ENCODE peak calls at places on chromosomes 1 and 21, in nine cellular contexts. O, V, Z, S, F, A, P, E and W are unnamed samples.

GRCh38 chr1:157959750-157960149 is 33.7 kb upstream of the KIRREL1 start:
- DNase-seq in O (no peak), V (no peak), Z (no peak), S (no peak), F (no peak), A (no peak), P (no peak), E (no peak), W (no peak)

GRCh38 chr1:53902235-53902920 is 8.4 kb downstream of the DIO1 start:
- DNase-seq in O (no peak), V (no peak), Z (no peak), S (no peak), F (no peak), A (no peak), P (peak; percentile 28), E (no peak), W (no peak)

GRCh38 chr1:17637055-17637454 is 97.6 kb downstream of the ARHGEF10L start:
- DNase-seq in O (no peak), V (no peak), Z (no peak), S (no peak), F (no peak), A (no peak), P (no peak), E (no peak), W (no peak)

GRCh38 chr1:33267468-33268205 is 11.3 kb downstream of the ZNF362 start:
- DNase-seq in O (no peak), V (no peak), Z (no peak), S (no peak), F (no peak), A (no peak), P (no peak), E (no peak), W (no peak)

GRCh38 chr1:26155370-26156284 is 3.3 kb upstream of the FAM110D start:
- DNase-seq in O (no peak), V (no peak), Z (no peak), S (no peak), F (no peak), A (no peak), P (no peak), E (no peak), W (no peak)

GRCh38 chr1:4564083-4564482 is 90.3 kb upstream of the AJAP1 start:
- DNase-seq in O (no peak), V (no peak), Z (no peak), S (no peak), F (no peak), A (no peak), P (no peak), E (no peak), W (no peak)

GRCh38 chr21:36606292-36606982 is 92.5 kb upstream of the SIM2 start:
- DNase-seq in O (no peak), V (no peak), Z (no peak), S (no peak), F (no peak), A (no peak), P (no peak), E (no peak), W (no peak)

GRCh38 chr1:227896710-227897655 is 50.7 kb downstream of the WNT9A start:
- DNase-seq in O (no peak), V (peak; percentile 8), Z (no peak), S (no peak), F (no peak), A (no peak), P (no peak), E (no peak), W (peak; percentile 78)

GRCh38 chr1:84750110-84750509 is 59.8 kb upstream of the SSX2IP start:
- DNase-seq in O (no peak), V (no peak), Z (no peak), S (no peak), F (no peak), A (no peak), P (peak; percentile 32), E (no peak), W (no peak)

GRCh38 chr1:197441990-197442389 is 173.9 kb downstream of the CRB1 start:
- DNase-seq in O (no peak), V (no peak), Z (no peak), S (no peak), F (no peak), A (no peak), P (peak; percentile 69), E (peak; percentile 97), W (no peak)

GRCh38 chr1:166839600-166840308 is 479 bp downstream of the POGK start:
- DNase-seq in O (no peak), V (peak; percentile 72), Z (peak; percentile 23), S (peak; percentile 35), F (peak; percentile 70), A (no peak), P (peak; percentile 72), E (peak; percentile 16), W (no peak)

GRCh38 chr1:231091853-231092301 is 51.8 kb upstream of the FAM89A start:
- DNase-seq in O (no peak), V (no peak), Z (peak; percentile 21), S (no peak), F (peak; percentile 53), A (no peak), P (peak; percentile 21), E (peak; percentile 32), W (no peak)

GRCh38 chr1:6104631-6105030 is 58.9 kb downstream of the KCNAB2 start:
- DNase-seq in O (no peak), V (peak; percentile 8), Z (no peak), S (no peak), F (no peak), A (no peak), P (no peak), E (no peak), W (no peak)

GRCh38 chr1:206826409-206826808 is 39.0 kb upstream of the IL20 start:
- DNase-seq in O (no peak), V (no peak), Z (no peak), S (no peak), F (no peak), A (no peak), P (peak; percentile 60), E (peak; percentile 24), W (no peak)

GRCh38 chr1:111729271-111729921 is 9.8 kb downstream of the INKA2 start:
- DNase-seq in O (peak; percentile 84), V (no peak), Z (peak; percentile 7), S (no peak), F (peak; percentile 12), A (no peak), P (no peak), E (no peak), W (peak; percentile 80)

DNA sequence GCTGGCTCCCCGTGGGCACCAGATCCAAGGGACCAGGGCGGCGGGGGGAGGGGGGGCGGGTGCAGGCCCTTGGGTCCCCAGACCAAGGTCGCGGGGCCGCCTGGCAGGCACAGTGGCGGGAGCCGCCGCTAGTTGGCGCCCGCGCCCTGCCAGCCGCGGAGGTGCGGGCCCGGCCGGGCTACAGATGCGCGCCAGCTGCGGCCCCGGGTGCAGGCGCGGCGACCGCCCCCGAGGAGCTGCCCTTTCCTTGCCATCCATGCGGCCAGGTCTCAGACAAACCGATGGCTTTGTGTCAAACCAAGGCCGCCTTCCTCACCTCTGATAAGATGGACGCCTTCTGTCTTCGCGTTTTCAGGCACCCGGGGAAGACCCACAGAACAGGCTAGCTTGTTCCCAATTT is 2.2 kb upstream of the RUNX3 start:
- DNase-seq in O (no peak), V (peak; percentile 50), Z (peak; percentile 72), S (no peak), F (no peak), A (no peak), P (peak; percentile 40), E (no peak), W (peak; percentile 89)
- TF ChIP-seq CTCF in O (peak; percentile 47), V (peak; percentile 77), Z (peak; percentile 81), S (peak; percentile 79), F (peak; percentile 87), A (no peak), P (no peak), E (no peak), W (peak; percentile 95)

GRCh38 chr1:27937524-27937836 is 2.7 kb downstream of the SMPDL3B start:
- DNase-seq in O (no peak), V (no peak), Z (no peak), S (no peak), F (no peak), A (no peak), P (no peak), E (no peak), W (no peak)

GRCh38 chr1:27938488-27938887 is 3.7 kb downstream of the SMPDL3B start:
- DNase-seq in O (no peak), V (no peak), Z (no peak), S (no peak), F (no peak), A (no peak), P (no peak), E (no peak), W (no peak)

GRCh38 chr1:27935721-27936120 is 921 bp downstream of the SMPDL3B start:
- DNase-seq in O (no peak), V (no peak), Z (no peak), S (no peak), F (no peak), A (no peak), P (no peak), E (no peak), W (no peak)

GRCh38 chr1:27936370-27936769 is 1.6 kb downstream of the SMPDL3B start:
- DNase-seq in O (no peak), V (no peak), Z (no peak), S (no peak), F (no peak), A (no peak), P (no peak), E (no peak), W (no peak)

GRCh38 chr1:27934818-27935549 is at the start of gene SMPDL3B:
- DNase-seq in O (no peak), V (no peak), Z (peak; percentile 68), S (no peak), F (peak; percentile 88), A (no peak), P (peak; percentile 25), E (no peak), W (no peak)
- TF ChIP-seq CTCF in O (no peak), V (no peak), Z (peak; percentile 46), S (no peak), F (no peak), A (no peak), P (no peak), E (no peak), W (peak; percentile 14)

DNA sequence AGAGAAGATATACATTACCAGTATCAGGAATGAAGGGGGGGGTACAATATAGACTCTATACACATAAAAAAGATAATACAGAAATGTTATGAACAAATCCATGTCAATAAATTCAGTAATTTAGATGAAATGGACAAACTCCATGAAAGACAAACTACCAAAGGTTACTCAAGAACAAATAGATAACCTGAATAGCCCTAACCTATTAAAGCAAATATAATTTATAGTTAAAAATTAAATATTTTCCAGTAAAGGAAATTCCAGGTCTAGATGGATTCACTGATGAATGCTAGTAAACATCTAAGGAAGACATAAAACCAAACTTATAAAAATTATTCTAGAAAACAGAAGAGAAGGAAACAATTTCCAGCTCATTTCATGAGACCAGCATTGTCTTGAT is 13.2 kb downstream of the BLZF1 start:
- DNase-seq in O (no peak), V (no peak), Z (no peak), S (no peak), F (no peak), A (no peak), P (no peak), E (no peak), W (no peak)
- TF ChIP-seq CTCF in O (no peak), V (no peak), Z (no peak), S (no peak), F (no peak), A (no peak), P (no peak), E (no peak), W (no peak)

GRCh38 chr1:170618418-170618817 is 45.5 kb upstream of the PRRX1 start:
- DNase-seq in O (no peak), V (no peak), Z (no peak), S (no peak), F (no peak), A (no peak), P (peak; percentile 38), E (peak; percentile 33), W (no peak)
- TF ChIP-seq CTCF in O (no peak), V (no peak), Z (no peak), S (no peak), F (no peak), A (no peak), P (no peak), E (no peak), W (no peak)